ENCODE peak calls at places on chromosomes 12 and 14, in six cellular contexts. M is GM23338, I is WTC11, H is right atrium auricular region, R is B cell, Q is coronary artery. D is an unnamed sample.
A peak's percentile ranks its signal among the peaks of the same experiment; 100 is the strongest.

GRCh38 chr12:108744021-108744897 is 12.9 kb upstream of the CORO1C start:
- DNase-seq in M (no peak), I (no peak), H (no peak), R (no peak), Q (no peak), D (no peak)

GRCh38 chr12:130126023-130126432 is 36.2 kb upstream of the FZD10 start:
- DNase-seq in M (peak; percentile 14), I (no peak), H (peak; percentile 64), R (no peak), Q (no peak), D (no peak)

GRCh38 chr14:98864211-98864610 is 407.8 kb downstream of the BCL11B start:
- DNase-seq in M (no peak), I (no peak), H (no peak), R (no peak), Q (no peak), D (no peak)

GRCh38 chr12:49877066-49877465 is 26.6 kb downstream of the FAIM2 start:
- DNase-seq in M (no peak), I (no peak), H (no peak), R (no peak), Q (no peak), D (no peak)

GRCh38 chr14:25381498-25381897 is 331.6 kb upstream of the STXBP6 start:
- DNase-seq in M (peak; percentile 52), I (no peak), H (no peak), R (no peak), Q (no peak), D (no peak)

GRCh38 chr12:27610380-27610779 is 85.9 kb upstream of the REP15 start:
- DNase-seq in M (no peak), I (no peak), H (no peak), R (no peak), Q (no peak), D (no peak)

GRCh38 chr12:21697829-21698630 is 40.4 kb upstream of the LDHB start:
- DNase-seq in M (peak; percentile 39), I (no peak), H (no peak), R (peak; percentile 34), Q (no peak), D (no peak)

GRCh38 chr12:111953455-111953854 is 59.5 kb downstream of the TMEM116 start:
- DNase-seq in M (no peak), I (no peak), H (no peak), R (no peak), Q (no peak), D (no peak)

GRCh38 chr12:1054103-1054838 is 63.2 kb downstream of the ERC1 start:
- DNase-seq in M (peak; percentile 64), I (no peak), H (no peak), R (no peak), Q (no peak), D (no peak)

GRCh38 chr12:81300454-81300853 is 222.6 kb downstream of the ACSS3 start:
- DNase-seq in M (peak; percentile 59), I (no peak), H (no peak), R (no peak), Q (no peak), D (no peak)

GRCh38 chr12:3199551-3200031 is 122.4 kb downstream of the TSPAN9 start:
- DNase-seq in M (peak; percentile 70), I (peak; percentile 52), H (no peak), R (no peak), Q (no peak), D (no peak)

GRCh38 chr12:104122298-104122697 is 15.7 kb downstream of the NFYB start:
- DNase-seq in M (peak; percentile 17), I (no peak), H (no peak), R (no peak), Q (no peak), D (no peak)

GRCh38 chr12:9943244-9943643 is 11.1 kb upstream of the CLEC2A start:
- DNase-seq in M (peak; percentile 2), I (peak; percentile 45), H (no peak), R (peak; percentile 74), Q (no peak), D (no peak)

GRCh38 chr12:57590892-57591566 is at the start of gene PIP4K2C:
- DNase-seq in M (peak; percentile 94), I (peak; percentile 91), H (peak; percentile 71), R (peak; percentile 88), Q (peak; percentile 86), D (peak; percentile 97)

GRCh38 chr12:113472191-113473190 is 820 bp upstream of the LHX5 start:
- DNase-seq in M (peak; percentile 86), I (peak; percentile 62), H (no peak), R (no peak), Q (no peak), D (no peak)

GRCh38 chr14:35949933-35950332 is 123.8 kb downstream of the BRMS1L start:
- DNase-seq in M (peak; percentile 44), I (no peak), H (no peak), R (no peak), Q (no peak), D (no peak)

GRCh38 chr12:110249105-110249504 is 31.9 kb upstream of the ATP2A2 start:
- DNase-seq in M (no peak), I (no peak), H (peak; percentile 58), R (no peak), Q (no peak), D (no peak)

GRCh38 chr14:61573748-61574513 is 121.4 kb upstream of the HIF1A start:
- DNase-seq in M (no peak), I (no peak), H (no peak), R (no peak), Q (no peak), D (no peak)

GRCh38 chr14:99517643-99518381 is 36.6 kb downstream of the CCNK start:
- DNase-seq in M (no peak), I (no peak), H (no peak), R (no peak), Q (no peak), D (no peak)

GRCh38 chr12:12181516-12181915 is 85.3 kb downstream of the LRP6 start:
- DNase-seq in M (no peak), I (no peak), H (no peak), R (no peak), Q (no peak), D (no peak)

GRCh38 chr12:111842556-111843396 is 748 bp downstream of the MAPKAPK5 start:
- DNase-seq in M (peak; percentile 32), I (peak; percentile 18), H (no peak), R (no peak), Q (no peak), D (no peak)

GRCh38 chr12:62288328-62288727 is 28.1 kb downstream of the USP15 start:
- DNase-seq in M (no peak), I (no peak), H (no peak), R (no peak), Q (no peak), D (no peak)

GRCh38 chr12:45669093-45669492 is 60.4 kb upstream of the ARID2 start:
- DNase-seq in M (no peak), I (no peak), H (no peak), R (peak; percentile 50), Q (no peak), D (peak; percentile 33)

GRCh38 chr12:5072326-5072725 is 28.6 kb downstream of the KCNA5 start:
- DNase-seq in M (no peak), I (no peak), H (no peak), R (no peak), Q (no peak), D (no peak)

GRCh38 chr12:93572712-93573551 is 457 bp downstream of the SOCS2 start:
- DNase-seq in M (peak; percentile 79), I (peak; percentile 59), H (no peak), R (peak; percentile 70), Q (peak; percentile 78), D (peak; percentile 29)

GRCh38 chr12:125096894-125097293 is 31.7 kb downstream of the AACS start:
- DNase-seq in M (no peak), I (no peak), H (no peak), R (no peak), Q (no peak), D (no peak)

GRCh38 chr14:104795781-104796681 is 483 bp upstream of the AKT1 start:
- DNase-seq in M (peak; percentile 54), I (no peak), H (no peak), R (peak; percentile 81), Q (no peak), D (peak; percentile 89)

DNA sequence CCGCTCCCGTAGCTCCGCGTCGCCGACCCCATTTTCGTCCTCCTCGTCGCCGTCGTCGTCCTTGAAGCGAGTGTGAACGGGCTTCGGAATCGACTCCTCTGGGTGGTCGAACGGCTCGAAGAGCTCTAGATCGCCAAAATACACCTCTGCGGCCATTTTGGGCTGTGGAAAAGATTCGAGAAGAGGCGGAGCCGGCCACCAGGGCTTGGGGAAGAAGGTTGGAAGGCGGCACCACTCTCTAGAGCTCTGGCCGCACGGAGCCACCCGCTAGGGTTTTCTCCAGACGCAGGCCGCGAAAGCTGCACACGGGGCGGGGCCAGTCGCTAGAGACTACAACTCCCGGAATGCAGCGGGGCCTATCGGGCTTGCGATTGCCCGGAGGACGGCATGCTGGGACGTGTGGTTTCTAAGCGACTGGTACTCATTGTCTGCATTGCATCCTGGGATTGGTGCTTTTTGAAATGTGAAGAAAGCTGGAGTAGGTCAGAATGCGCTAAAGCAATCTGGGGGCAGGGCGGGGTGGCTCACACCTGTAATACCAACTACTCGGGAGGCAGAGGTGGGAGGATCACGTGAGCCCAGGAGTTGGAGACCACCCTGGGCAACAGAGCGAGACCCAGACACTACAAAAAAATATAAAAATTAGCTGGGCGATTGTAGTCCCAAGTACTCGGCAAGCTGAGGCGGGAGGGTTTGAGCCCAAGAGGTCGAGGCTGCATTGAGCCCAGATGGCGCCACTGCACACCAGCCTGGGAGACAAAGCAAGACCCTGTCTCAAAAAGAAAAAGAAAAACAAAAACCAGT is at the start of gene ZCCHC8:
- DNase-seq in M (peak; percentile 100), I (peak; percentile 98), H (peak; percentile 98), R (peak; percentile 95), Q (peak; percentile 97), D (peak; percentile 94)
- TF ChIP-seq CTCF in M (peak; percentile 47), I (no peak), H (no peak), R (no peak), Q (no peak), D (peak; percentile 30)

DNA sequence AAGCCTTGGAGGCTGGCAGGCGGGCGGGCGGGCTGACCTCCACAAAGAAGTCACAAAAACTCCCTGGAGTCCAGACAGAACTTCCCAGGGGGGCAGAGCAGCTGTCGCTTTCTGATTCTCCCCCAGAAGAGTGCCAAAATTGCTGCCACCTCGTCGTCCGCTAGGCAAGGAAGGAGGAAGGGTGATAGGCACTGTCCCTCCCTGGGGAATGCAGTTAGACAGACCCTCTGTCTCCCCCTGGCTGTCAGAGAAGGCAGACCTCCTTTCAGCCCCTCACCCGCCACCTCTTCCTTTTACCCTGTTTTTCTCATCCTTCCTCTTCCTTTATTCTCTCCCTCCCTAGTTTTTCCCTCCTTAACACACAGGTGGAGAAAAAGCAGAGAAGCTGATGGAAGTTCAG is 18.7 kb downstream of the GRIN2B start:
- DNase-seq in M (peak; percentile 82), I (peak; percentile 58), H (no peak), R (no peak), Q (no peak), D (no peak)
- TF ChIP-seq CTCF in M (peak; percentile 86), I (peak; percentile 65), H (no peak), R (peak; percentile 24), Q (no peak), D (no peak)

GRCh38 chr12:48084066-48084465 is 21.8 kb downstream of the SENP1 start:
- DNase-seq in M (peak; percentile 47), I (no peak), H (no peak), R (peak; percentile 15), Q (no peak), D (no peak)
- TF ChIP-seq CTCF in M (no peak), I (no peak), H (no peak), R (peak; percentile 35), Q (peak; percentile 23), D (no peak)

DNA sequence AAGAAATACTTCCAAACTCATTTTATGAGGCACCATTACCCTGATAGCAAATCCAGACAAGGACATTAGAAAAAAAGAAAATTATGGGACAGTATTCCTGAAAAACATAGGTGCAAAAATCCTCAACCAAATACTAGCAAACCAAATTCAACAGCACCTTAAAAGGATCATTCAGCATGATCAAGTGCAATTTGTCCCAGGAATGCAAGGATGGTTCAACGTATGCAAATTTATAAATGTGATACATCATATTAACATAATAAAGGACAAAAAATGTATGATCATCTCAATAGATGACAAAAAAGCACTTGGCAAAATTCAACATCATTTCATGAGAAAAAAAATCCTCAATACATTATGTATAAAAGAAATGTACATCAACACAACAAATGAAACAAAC is 162.9 kb downstream of the DUSP6 start:
- DNase-seq in M (no peak), I (no peak), H (no peak), R (no peak), Q (no peak), D (no peak)
- TF ChIP-seq CTCF in M (no peak), I (no peak), H (no peak), R (no peak), Q (no peak), D (no peak)